ENCODE peak calls at places on chromosomes 12 and 14, in eight cellular contexts. P is NCI-H524; T is HFFc6; R is amniotic stem cell; M is endodermal cell; G is astrocyte of the spinal cord; O is effector memory CD8-positive, alpha-beta T cell; L is fibroblast of the aortic adventitia. V is an unnamed sample.

GRCh38 chr14:94770251-94770749 is 387 bp upstream of the GSC start:
- DNase-seq in M (peak; percentile 93), R (no peak), L (peak; percentile 49), P (peak; percentile 66), T (no peak), O (no peak), G (no peak), V (no peak)

GRCh38 chr14:55843718-55844403 is 263.9 kb downstream of the KTN1 start:
- DNase-seq in R (no peak), M (no peak), L (peak; percentile 24), P (no peak), T (no peak), G (peak; percentile 22), O (no peak), V (no peak)

GRCh38 chr14:34035177-34035933 is 84.5 kb upstream of the EGLN3 start:
- DNase-seq in G (no peak), T (no peak), L (no peak), M (no peak), R (no peak), O (no peak), P (no peak), V (no peak)

GRCh38 chr12:133235401-133236112 is at the start of gene ANHX:
- DNase-seq in O (no peak), R (no peak), P (no peak), L (no peak), G (no peak), T (no peak), M (no peak), V (no peak)

GRCh38 chr12:17214910-17215309 is 608.9 kb upstream of the LMO3 start:
- DNase-seq in P (no peak), R (no peak), G (no peak), M (no peak), T (no peak), O (no peak), L (no peak), V (no peak)

GRCh38 chr12:119393685-119394084 is 59.2 kb downstream of the CCDC60 start:
- DNase-seq in O (no peak), L (no peak), M (no peak), T (no peak), G (no peak), P (no peak), R (no peak), V (no peak)

GRCh38 chr14:85024931-85025330 is 505.0 kb upstream of the FLRT2 start:
- DNase-seq in L (no peak), R (no peak), G (no peak), M (no peak), P (no peak), O (no peak), T (no peak), V (peak; percentile 2)

GRCh38 chr14:30339311-30339901 is 219.6 kb upstream of the G2E3 start:
- DNase-seq in L (no peak), G (no peak), M (no peak), R (no peak), O (no peak), P (no peak), T (no peak), V (no peak)

GRCh38 chr12:41225179-41225578 is 37.1 kb downstream of the PDZRN4 start:
- DNase-seq in M (no peak), R (no peak), T (no peak), L (no peak), G (no peak), O (no peak), P (no peak), V (no peak)

GRCh38 chr12:104677441-104678089 is 220.8 kb downstream of the CHST11 start:
- DNase-seq in T (no peak), M (peak; percentile 47), P (no peak), L (no peak), O (no peak), R (no peak), G (no peak), V (no peak)

GRCh38 chr14:52190532-52190931 is 77.0 kb upstream of the PTGDR start:
- DNase-seq in O (no peak), R (no peak), G (no peak), T (no peak), L (no peak), M (no peak), P (no peak), V (no peak)

GRCh38 chr12:19760611-19761010 is 321.3 kb downstream of the AEBP2 start:
- DNase-seq in M (no peak), G (no peak), T (no peak), O (no peak), L (no peak), P (no peak), R (no peak), V (no peak)

GRCh38 chr12:100229036-100229635 is 28.5 kb downstream of the ACTR6 start:
- DNase-seq in G (no peak), L (peak; percentile 4), P (no peak), O (no peak), R (no peak), T (peak; percentile 6), M (peak; percentile 51), V (peak; percentile 14)

GRCh38 chr12:71556881-71557280 is 106.8 kb downstream of the ZFC3H1 start:
- DNase-seq in G (peak; percentile 88), P (no peak), T (peak; percentile 94), O (no peak), M (peak; percentile 85), R (peak; percentile 77), L (peak; percentile 84), V (peak; percentile 96)

GRCh38 chr14:77377502-77377844 is 294 bp downstream of the SAMD15 start:
- DNase-seq in T (no peak), G (no peak), O (no peak), M (no peak), L (no peak), R (no peak), P (no peak), V (no peak)

GRCh38 chr14:83356080-83356479 is 1822.4 kb upstream of the SEL1L start:
- DNase-seq in O (no peak), T (no peak), R (no peak), M (no peak), P (no peak), G (no peak), L (no peak), V (no peak)

GRCh38 chr14:104604461-104605449 is at the start of gene TMEM179:
- DNase-seq in M (peak; percentile 91), R (no peak), P (no peak), L (no peak), O (no peak), G (no peak), T (no peak), V (no peak)